ENCODE peak calls at places on chromosomes 6 and 20, in ten cellular contexts. One of them, this sample, is unnamed.

GRCh38 chr6:17354700-17355403 is 38.5 kb upstream of the CAP2 start:
- DNase-seq in tibial nerve: no peak
- DNase-seq in ovary: no peak
- DNase-seq in body of pancreas: no peak
- DNase-seq in suprapubic skin: no peak
- DNase-seq in right lobe of liver: no peak
- DNase-seq in GM12891: no peak
- DNase-seq in esophagus muscularis mucosa: no peak
- DNase-seq in HCT116: peak; percentile 67
- DNase-seq in A549: peak; percentile 81
- DNase-seq in this sample: no peak

GRCh38 chr20:60249436-60249835 is 291.2 kb downstream of the CDH26 start:
- DNase-seq in tibial nerve: no peak
- DNase-seq in ovary: no peak
- DNase-seq in body of pancreas: no peak
- DNase-seq in suprapubic skin: no peak
- DNase-seq in right lobe of liver: no peak
- DNase-seq in GM12891: no peak
- DNase-seq in esophagus muscularis mucosa: no peak
- DNase-seq in HCT116: no peak
- DNase-seq in A549: peak; percentile 61
- DNase-seq in this sample: no peak

GRCh38 chr6:121436966-121437756 is 1.7 kb downstream of the GJA1 start:
- DNase-seq in tibial nerve: peak; percentile 63
- DNase-seq in ovary: peak; percentile 66
- DNase-seq in body of pancreas: peak; percentile 38
- DNase-seq in suprapubic skin: no peak
- DNase-seq in right lobe of liver: no peak
- DNase-seq in GM12891: no peak
- DNase-seq in esophagus muscularis mucosa: no peak
- DNase-seq in HCT116: no peak
- DNase-seq in A549: peak; percentile 54
- DNase-seq in this sample: no peak

GRCh38 chr6:12827921-12828320 is 111.4 kb downstream of the PHACTR1 start:
- DNase-seq in tibial nerve: no peak
- DNase-seq in ovary: no peak
- DNase-seq in body of pancreas: no peak
- DNase-seq in suprapubic skin: no peak
- DNase-seq in right lobe of liver: no peak
- DNase-seq in GM12891: no peak
- DNase-seq in esophagus muscularis mucosa: no peak
- DNase-seq in HCT116: no peak
- DNase-seq in A549: no peak
- DNase-seq in this sample: no peak

GRCh38 chr6:129141499-129141898 is 258.6 kb downstream of the LAMA2 start:
- DNase-seq in tibial nerve: no peak
- DNase-seq in ovary: no peak
- DNase-seq in body of pancreas: no peak
- DNase-seq in suprapubic skin: no peak
- DNase-seq in right lobe of liver: no peak
- DNase-seq in GM12891: no peak
- DNase-seq in esophagus muscularis mucosa: no peak
- DNase-seq in HCT116: no peak
- DNase-seq in A549: no peak
- DNase-seq in this sample: no peak

GRCh38 chr6:163774485-163774884 is 360.0 kb downstream of the QKI start:
- DNase-seq in tibial nerve: no peak
- DNase-seq in ovary: no peak
- DNase-seq in body of pancreas: no peak
- DNase-seq in suprapubic skin: no peak
- DNase-seq in right lobe of liver: no peak
- DNase-seq in GM12891: no peak
- DNase-seq in esophagus muscularis mucosa: no peak
- DNase-seq in HCT116: no peak
- DNase-seq in A549: no peak
- DNase-seq in this sample: no peak

GRCh38 chr20:36887779-36888133 is 11.8 kb downstream of the TLDC2 start:
- DNase-seq in tibial nerve: no peak
- DNase-seq in ovary: no peak
- DNase-seq in body of pancreas: no peak
- DNase-seq in suprapubic skin: peak; percentile 26
- DNase-seq in right lobe of liver: no peak
- DNase-seq in GM12891: no peak
- DNase-seq in esophagus muscularis mucosa: no peak
- DNase-seq in HCT116: no peak
- DNase-seq in A549: no peak
- DNase-seq in this sample: no peak

GRCh38 chr20:19756756-19757486 is 1.1 kb upstream of the RIN2 start:
- DNase-seq in tibial nerve: no peak
- DNase-seq in ovary: no peak
- DNase-seq in body of pancreas: peak; percentile 19
- DNase-seq in suprapubic skin: peak; percentile 18
- DNase-seq in right lobe of liver: no peak
- DNase-seq in GM12891: no peak
- DNase-seq in esophagus muscularis mucosa: no peak
- DNase-seq in HCT116: no peak
- DNase-seq in A549: no peak
- DNase-seq in this sample: peak; percentile 40

GRCh38 chr6:147201885-147202515 is 2.2 kb upstream of the STXBP5 start:
- DNase-seq in tibial nerve: peak; percentile 14
- DNase-seq in ovary: peak; percentile 24
- DNase-seq in body of pancreas: no peak
- DNase-seq in suprapubic skin: no peak
- DNase-seq in right lobe of liver: no peak
- DNase-seq in GM12891: no peak
- DNase-seq in esophagus muscularis mucosa: no peak
- DNase-seq in HCT116: no peak
- DNase-seq in A549: peak; percentile 81
- DNase-seq in this sample: no peak

DNA sequence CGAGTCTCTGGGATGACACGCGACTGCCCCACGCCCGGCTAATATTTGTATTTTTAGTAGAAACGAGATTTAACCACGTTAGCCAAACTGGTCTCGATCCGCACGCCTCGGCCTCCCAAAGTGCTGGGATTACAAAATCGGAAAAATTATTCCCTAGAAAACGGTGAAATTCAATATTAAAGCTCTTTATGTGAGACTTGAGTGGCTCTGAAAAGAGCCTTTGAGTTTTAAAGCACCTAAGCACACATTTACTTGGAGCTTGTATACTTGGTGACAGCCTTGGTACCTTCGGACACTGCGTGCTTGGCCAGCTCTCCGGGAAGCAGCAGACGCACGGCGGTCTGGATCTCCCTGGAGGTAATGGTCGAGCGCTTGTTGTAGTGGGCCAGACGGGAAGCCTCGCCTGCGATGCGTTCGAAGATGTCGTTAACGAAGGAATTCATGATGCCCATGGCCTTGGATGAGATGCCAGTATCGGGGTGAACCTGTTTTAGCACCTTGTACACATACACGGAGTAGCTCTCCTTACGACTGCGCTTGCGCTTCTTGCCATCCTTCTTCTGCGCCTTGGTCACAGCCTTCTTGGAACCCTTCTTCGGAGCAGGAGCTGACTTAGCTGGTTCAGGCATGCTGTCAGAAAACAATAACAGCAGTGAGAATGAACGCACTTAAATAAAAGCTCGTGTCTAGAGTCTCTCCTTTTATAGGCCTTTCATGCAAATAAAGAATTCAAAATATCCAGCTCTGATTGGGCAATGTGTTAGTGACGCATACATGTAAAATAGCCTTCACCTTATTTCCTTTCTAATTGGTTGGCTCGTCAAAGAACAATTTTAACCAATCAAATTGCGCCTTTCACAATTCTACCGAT is 129.0 kb downstream of the HFE start:
- DNase-seq in tibial nerve: peak; percentile 81
- DNase-seq in ovary: peak; percentile 73
- DNase-seq in body of pancreas: no peak
- DNase-seq in suprapubic skin: no peak
- DNase-seq in right lobe of liver: peak; percentile 69
- DNase-seq in GM12891: no peak
- DNase-seq in esophagus muscularis mucosa: peak; percentile 95
- DNase-seq in HCT116: no peak
- DNase-seq in A549: no peak
- DNase-seq in this sample: peak; percentile 70
- TF ChIP-seq POLR2A in tibial nerve: peak; percentile 94
- TF ChIP-seq POLR2A in ovary: peak; percentile 92
- TF ChIP-seq POLR2A in body of pancreas: peak; percentile 96
- TF ChIP-seq POLR2A in suprapubic skin: peak; percentile 68
- TF ChIP-seq POLR2A in right lobe of liver: peak; percentile 100
- TF ChIP-seq POLR2A in GM12891: peak; percentile 98
- TF ChIP-seq POLR2A in esophagus muscularis mucosa: peak; percentile 81
- TF ChIP-seq POLR2A in HCT116: no peak
- TF ChIP-seq POLR2A in A549: no peak
- TF ChIP-seq POLR2A in this sample: no peak

DNA sequence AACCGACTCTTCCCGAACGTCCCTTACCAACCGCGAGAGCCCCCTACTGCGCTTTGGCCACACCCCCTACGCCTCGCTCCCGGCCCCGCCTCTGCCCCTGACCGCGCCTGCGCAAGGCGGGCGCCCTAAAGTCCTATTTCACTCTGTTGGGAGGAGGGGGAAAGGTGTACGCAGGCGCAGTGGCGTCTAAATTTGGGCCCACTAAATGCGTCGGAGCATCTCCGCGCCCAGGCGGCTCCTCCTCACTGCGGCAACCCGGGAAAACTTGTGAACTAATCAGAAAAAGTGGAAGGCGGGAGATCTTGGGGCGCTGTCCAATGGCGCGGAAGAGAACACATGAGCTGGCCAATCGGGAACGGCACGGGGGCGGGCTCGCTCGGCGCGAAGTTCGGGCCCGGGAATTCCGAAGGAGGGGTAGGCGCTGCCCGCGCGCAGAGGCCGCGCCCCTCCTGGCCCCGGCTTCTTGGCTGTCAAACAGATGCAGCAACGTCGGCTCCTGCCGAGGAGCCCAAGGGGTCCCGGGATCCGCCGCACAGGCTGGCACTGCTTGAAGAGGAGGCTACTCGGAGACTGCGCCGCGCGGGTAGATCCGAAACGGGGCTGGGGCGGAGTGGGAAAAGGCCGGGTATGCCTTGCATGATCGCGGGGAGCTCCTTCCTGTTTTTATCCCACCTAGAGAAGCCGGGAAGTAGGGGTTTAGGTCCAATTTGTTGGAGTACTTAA is at the start of gene TCF19:
- DNase-seq in tibial nerve: peak; percentile 99
- DNase-seq in ovary: peak; percentile 99
- DNase-seq in body of pancreas: peak; percentile 98
- DNase-seq in suprapubic skin: peak; percentile 99
- DNase-seq in right lobe of liver: peak; percentile 100
- DNase-seq in GM12891: peak; percentile 99
- DNase-seq in esophagus muscularis mucosa: peak; percentile 100
- DNase-seq in HCT116: peak; percentile 98
- DNase-seq in A549: peak; percentile 98
- DNase-seq in this sample: peak; percentile 99
- TF ChIP-seq POLR2A in tibial nerve: no peak
- TF ChIP-seq POLR2A in ovary: no peak
- TF ChIP-seq POLR2A in body of pancreas: peak; percentile 63
- TF ChIP-seq POLR2A in suprapubic skin: no peak
- TF ChIP-seq POLR2A in right lobe of liver: no peak
- TF ChIP-seq POLR2A in GM12891: no peak
- TF ChIP-seq POLR2A in esophagus muscularis mucosa: no peak
- TF ChIP-seq POLR2A in HCT116: no peak
- TF ChIP-seq POLR2A in A549: peak; percentile 32
- TF ChIP-seq POLR2A in this sample: no peak

DNA sequence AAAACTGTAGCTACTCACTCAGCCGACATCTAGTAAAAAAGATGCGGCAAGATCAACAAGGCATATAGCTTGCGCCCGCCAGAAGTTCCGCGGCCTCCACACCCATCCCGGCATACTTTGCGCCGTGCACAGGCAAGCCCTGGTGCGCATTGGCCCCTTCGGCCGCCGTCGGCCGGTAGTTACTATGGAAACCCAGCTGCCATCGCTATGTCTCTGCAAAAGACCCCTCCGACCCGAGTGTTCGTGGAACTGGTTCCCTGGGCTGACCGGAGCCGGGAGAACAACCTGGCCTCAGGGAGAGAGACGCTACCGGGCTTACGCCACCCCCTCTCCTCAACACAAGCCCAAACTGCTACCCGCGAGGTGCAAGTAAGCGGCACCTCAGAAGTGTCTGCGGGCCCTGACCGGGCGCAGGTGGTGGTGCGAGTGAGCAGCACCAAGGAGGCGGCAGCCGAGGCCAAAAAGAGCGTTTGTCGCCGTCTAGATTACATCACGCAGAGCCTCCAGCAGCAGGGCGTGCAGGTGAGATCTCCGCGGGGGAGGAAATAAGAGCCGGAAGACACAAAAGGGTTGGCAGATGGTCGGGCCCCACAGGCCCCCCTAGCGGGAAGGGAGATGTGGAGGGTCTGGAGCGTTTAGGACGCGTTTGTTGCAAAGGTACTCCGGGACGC is at the start of gene IRAK1BP1:
- DNase-seq in tibial nerve: peak; percentile 59
- DNase-seq in ovary: peak; percentile 82
- DNase-seq in body of pancreas: peak; percentile 82
- DNase-seq in suprapubic skin: peak; percentile 84
- DNase-seq in right lobe of liver: peak; percentile 88
- DNase-seq in GM12891: peak; percentile 70
- DNase-seq in esophagus muscularis mucosa: peak; percentile 93
- DNase-seq in HCT116: peak; percentile 69
- DNase-seq in A549: peak; percentile 85
- DNase-seq in this sample: peak; percentile 82
- TF ChIP-seq POLR2A in tibial nerve: no peak
- TF ChIP-seq POLR2A in ovary: no peak
- TF ChIP-seq POLR2A in body of pancreas: peak; percentile 60
- TF ChIP-seq POLR2A in suprapubic skin: no peak
- TF ChIP-seq POLR2A in right lobe of liver: no peak
- TF ChIP-seq POLR2A in GM12891: peak; percentile 76
- TF ChIP-seq POLR2A in esophagus muscularis mucosa: no peak
- TF ChIP-seq POLR2A in HCT116: peak; percentile 83
- TF ChIP-seq POLR2A in A549: peak; percentile 60
- TF ChIP-seq POLR2A in this sample: no peak

DNA sequence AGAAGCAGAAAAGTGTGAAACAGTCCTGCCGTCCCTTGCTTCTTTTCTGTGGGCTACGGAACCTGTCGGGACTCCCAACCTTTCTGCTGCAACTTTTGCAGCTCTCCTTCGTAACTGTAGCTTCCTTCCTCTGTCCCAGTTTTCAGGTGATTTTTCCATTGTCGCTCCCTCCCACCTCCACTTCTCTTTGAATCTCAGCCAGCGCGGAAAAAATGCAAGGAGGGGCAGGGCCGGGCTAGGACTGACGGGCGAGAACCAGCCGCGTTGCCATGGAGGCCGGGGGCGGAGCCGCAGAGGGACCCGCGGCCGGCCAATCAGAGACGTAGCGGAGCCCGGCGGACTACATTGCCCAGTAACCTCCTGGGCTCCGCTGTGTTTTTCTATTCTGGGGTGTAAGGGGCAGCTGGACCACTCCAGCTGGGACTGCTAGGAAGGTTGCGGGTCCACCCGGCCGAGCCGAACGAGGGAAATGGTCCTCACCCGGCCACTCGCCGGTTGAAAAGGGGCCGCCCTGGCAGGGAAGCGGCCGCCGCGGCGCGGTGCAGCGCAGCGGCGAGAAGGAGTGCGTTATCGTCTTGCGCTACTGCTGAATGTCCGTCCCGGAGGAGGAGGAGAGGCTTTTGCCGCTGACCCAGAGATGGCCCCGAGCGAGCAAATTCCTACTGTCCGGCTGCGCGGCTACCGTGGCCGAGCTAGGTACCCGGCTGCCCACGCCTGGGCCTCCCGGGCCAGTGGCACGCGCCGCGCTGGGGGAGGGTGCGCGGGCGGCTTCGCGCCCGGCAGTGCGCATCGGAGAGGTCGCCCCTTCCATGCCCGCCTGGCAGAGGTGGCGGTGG is at the start of the genes CYP39A1 and SLC25A27:
- DNase-seq in tibial nerve: peak; percentile 89
- DNase-seq in ovary: peak; percentile 95
- DNase-seq in body of pancreas: peak; percentile 97
- DNase-seq in suprapubic skin: peak; percentile 94
- DNase-seq in right lobe of liver: peak; percentile 99
- DNase-seq in GM12891: peak; percentile 72
- DNase-seq in esophagus muscularis mucosa: peak; percentile 96
- DNase-seq in HCT116: peak; percentile 74
- DNase-seq in A549: peak; percentile 73
- DNase-seq in this sample: peak; percentile 96
- TF ChIP-seq POLR2A in tibial nerve: no peak
- TF ChIP-seq POLR2A in ovary: no peak
- TF ChIP-seq POLR2A in body of pancreas: peak; percentile 81
- TF ChIP-seq POLR2A in suprapubic skin: no peak
- TF ChIP-seq POLR2A in right lobe of liver: peak; percentile 89
- TF ChIP-seq POLR2A in GM12891: no peak
- TF ChIP-seq POLR2A in esophagus muscularis mucosa: no peak
- TF ChIP-seq POLR2A in HCT116: peak; percentile 39
- TF ChIP-seq POLR2A in A549: no peak
- TF ChIP-seq POLR2A in this sample: no peak

This sample was measured in stomach.